ENCODE peak calls at places on chromosomes 5 and 9, in four cellular contexts. W is SHP77; G is CD8-positive, alpha-beta memory T cell; E is breast epithelium. J is an unnamed sample.

GRCh38 chr9:108961151-108961550 is 27.0 kb downstream of the ABITRAM start:
- DNase-seq in W (no peak), G (no peak), E (no peak), J (no peak)

GRCh38 chr9:136403538-136403914 is 3.6 kb upstream of the SNAPC4 start:
- DNase-seq in W (no peak), G (peak; percentile 64), E (no peak), J (no peak)

GRCh38 chr5:74877624-74878304 is 11.6 kb upstream of the FAM169A start:
- DNase-seq in W (no peak), G (no peak), E (no peak), J (no peak)

GRCh38 chr5:2732850-2733249 is 18.6 kb downstream of the IRX2 start:
- DNase-seq in W (no peak), G (no peak), E (no peak), J (no peak)

GRCh38 chr9:80596576-80596975 is 1024.8 kb downstream of the TLE4 start:
- DNase-seq in W (no peak), G (no peak), E (no peak), J (no peak)

GRCh38 chr5:27396998-27397397 is 358.6 kb upstream of the CDH9 start:
- DNase-seq in W (no peak), G (no peak), E (no peak), J (no peak)

GRCh38 chr9:3835393-3835792 is 309.6 kb upstream of the RFX3 start:
- DNase-seq in W (no peak), G (no peak), E (no peak), J (no peak)

GRCh38 chr5:157543825-157544622 is 31.6 kb downstream of the ADAM19 start:
- DNase-seq in W (no peak), G (no peak), E (no peak), J (no peak)

GRCh38 chr5:87551807-87552377 is 139.2 kb upstream of the CCNH start:
- DNase-seq in W (no peak), G (no peak), E (no peak), J (no peak)

GRCh38 chr9:134544388-134545212 is 97.0 kb upstream of the COL5A1 start:
- DNase-seq in W (no peak), G (no peak), E (no peak), J (no peak)

GRCh38 chr5:52738095-52738506 is 49.6 kb upstream of the ITGA1 start:
- DNase-seq in W (no peak), G (no peak), E (no peak), J (no peak)

GRCh38 chr5:157282150-157282549 is 16.2 kb downstream of the CYFIP2 start:
- DNase-seq in W (no peak), G (no peak), E (no peak), J (no peak)

GRCh38 chr9:88322906-88323566 is 65.2 kb upstream of the SPIN1 start:
- DNase-seq in W (no peak), G (peak; percentile 35), E (no peak), J (no peak)

GRCh38 chr9:73199886-73200285 is 48.2 kb downstream of the ANXA1 start:
- DNase-seq in W (peak; percentile 47), G (no peak), E (no peak), J (no peak)

J was measured in suprapubic skin.